ENCODE peak calls at places on chromosome 20, in eight cellular contexts. O, F, H, I, P, X, Z and S are unnamed samples.

GRCh38 chr20:10093087-10093591 is 58.4 kb downstream of the ANKEF1 start:
- DNase-seq in X (peak), P (no peak), Z (no peak), H (no peak), I (no peak), O (no peak), F (no peak), S (no peak)

GRCh38 chr20:3390759-3391500 is 16.5 kb downstream of the DNAAF9 start:
- DNase-seq in Z (no peak), H (no peak), P (no peak), X (no peak), O (no peak), F (no peak), I (no peak), S (no peak)

GRCh38 chr20:4341804-4342560 is 326.6 kb upstream of the RNF24 start:
- DNase-seq in X (peak), P (no peak), Z (no peak), H (no peak), I (no peak), O (no peak), F (no peak), S (no peak)

GRCh38 chr20:23449400-23449799 is 3.3 kb downstream of the CST11 start:
- DNase-seq in H (no peak), I (no peak), X (no peak), P (no peak), Z (no peak), F (no peak), O (no peak), S (no peak)

GRCh38 chr20:10309326-10309725 is 90.7 kb downstream of the SNAP25 start:
- DNase-seq in F (no peak), Z (no peak), O (no peak), X (peak), P (no peak), H (no peak), I (no peak), S (no peak)

GRCh38 chr20:19885981-19886665 is 128.1 kb downstream of the RIN2 start:
- DNase-seq in Z (no peak), I (no peak), P (no peak), X (peak), O (no peak), H (no peak), F (no peak), S (no peak)

GRCh38 chr20:2402271-2402980 is 21.7 kb downstream of the TGM6 start:
- DNase-seq in O (no peak), H (no peak), X (peak), P (no peak), I (no peak), F (no peak), Z (no peak), S (no peak)

GRCh38 chr20:1964659-1965405 is 29.0 kb downstream of the PDYN start:
- DNase-seq in I (no peak), H (no peak), F (no peak), X (no peak), Z (peak), P (no peak), O (no peak), S (no peak)

GRCh38 chr20:35320396-35321126 is 28.3 kb upstream of the FAM83C start:
- DNase-seq in Z (no peak), H (no peak), X (no peak), F (no peak), P (no peak), I (no peak), O (no peak), S (no peak)

GRCh38 chr20:61280217-61280980 is 28.3 kb downstream of the CDH4 start:
- DNase-seq in O (no peak), P (no peak), X (no peak), Z (no peak), I (no peak), F (no peak), H (no peak), S (no peak)

GRCh38 chr20:753897-754635 is 14.2 kb downstream of the SLC52A3 start:
- DNase-seq in I (no peak), X (no peak), P (no peak), Z (no peak), F (no peak), H (no peak), O (no peak), S (no peak)

GRCh38 chr20:41261790-41262717 is 55.5 kb downstream of the ZHX3 start:
- DNase-seq in H (no peak), Z (no peak), O (no peak), P (no peak), X (no peak), I (no peak), F (no peak), S (no peak)

GRCh38 chr20:34143951-34144350 is 31.9 kb upstream of the EIF2S2 start:
- DNase-seq in H (no peak), F (no peak), I (no peak), O (no peak), P (no peak), Z (no peak), X (peak), S (no peak)

GRCh38 chr20:61173966-61174725 is 77.9 kb upstream of the CDH4 start:
- DNase-seq in F (no peak), I (no peak), P (no peak), X (peak), H (no peak), O (no peak), Z (no peak), S (no peak)